ENCODE peak calls at places on chromosomes 3 and 15, in four cellular contexts. I is body of pancreas, E is cardiac fibroblast, T is trophoblast cell. Q is an unnamed sample.

GRCh38 chr3:114659109-114660081 is 365.6 kb downstream of the TIGIT start:
- DNase-seq in I (no peak), E (peak; percentile 18), T (no peak), Q (no peak)

GRCh38 chr3:188007897-188008296 is 146.1 kb upstream of the LPP start:
- DNase-seq in I (no peak), E (no peak), T (no peak), Q (no peak)

GRCh38 chr15:57213783-57214366 is 162.4 kb upstream of the CGNL1 start:
- DNase-seq in I (no peak), E (peak; percentile 79), T (no peak), Q (no peak)

GRCh38 chr3:113279686-113280085 is 68.3 kb downstream of the BOC start:
- DNase-seq in I (no peak), E (no peak), T (no peak), Q (no peak)

GRCh38 chr3:38168988-38169363 is 3.6 kb downstream of the OXSR1 start:
- DNase-seq in I (no peak), E (no peak), T (no peak), Q (no peak)

GRCh38 chr3:12708584-12709192 is 44.8 kb upstream of the RAF1 start:
- DNase-seq in I (no peak), E (peak; percentile 76), T (no peak), Q (peak; percentile 79)

GRCh38 chr3:106822204-106822603 is 555.0 kb upstream of the CCDC54 start:
- DNase-seq in I (no peak), E (no peak), T (no peak), Q (no peak)

GRCh38 chr3:187165144-187165543 is 25.8 kb upstream of the RPL39L start:
- DNase-seq in I (peak; percentile 28), E (peak; percentile 76), T (peak; percentile 45), Q (no peak)

GRCh38 chr15:51771773-51772172 is 20.4 kb downstream of the TMOD2 start:
- DNase-seq in I (no peak), E (peak; percentile 8), T (no peak), Q (no peak)

GRCh38 chr3:126126292-126126691 is 42.4 kb upstream of the SLC41A3 start:
- DNase-seq in I (no peak), E (no peak), T (no peak), Q (no peak)

GRCh38 chr15:61275901-61276300 is 46.8 kb upstream of the RORA start:
- DNase-seq in I (no peak), E (no peak), T (no peak), Q (no peak)

GRCh38 chr3:156024904-156025303 is 95.5 kb upstream of the KCNAB1 start:
- DNase-seq in I (no peak), E (peak; percentile 25), T (peak; percentile 32), Q (no peak)
- H3K4me3 ChIP-seq in I (no peak overlapping the region), E (no peak overlapping the region), T (no peak overlapping the region), Q (no peak overlapping the region)

GRCh38 chr3:95356764-95357501 is 1294.1 kb downstream of the NSUN3 start:
- DNase-seq in I (no peak), E (no peak), T (peak; percentile 1), Q (no peak)
- H3K4me3 ChIP-seq in I (no peak overlapping the region), E (no peak overlapping the region), T (no peak overlapping the region), Q (no peak overlapping the region)

DNA sequence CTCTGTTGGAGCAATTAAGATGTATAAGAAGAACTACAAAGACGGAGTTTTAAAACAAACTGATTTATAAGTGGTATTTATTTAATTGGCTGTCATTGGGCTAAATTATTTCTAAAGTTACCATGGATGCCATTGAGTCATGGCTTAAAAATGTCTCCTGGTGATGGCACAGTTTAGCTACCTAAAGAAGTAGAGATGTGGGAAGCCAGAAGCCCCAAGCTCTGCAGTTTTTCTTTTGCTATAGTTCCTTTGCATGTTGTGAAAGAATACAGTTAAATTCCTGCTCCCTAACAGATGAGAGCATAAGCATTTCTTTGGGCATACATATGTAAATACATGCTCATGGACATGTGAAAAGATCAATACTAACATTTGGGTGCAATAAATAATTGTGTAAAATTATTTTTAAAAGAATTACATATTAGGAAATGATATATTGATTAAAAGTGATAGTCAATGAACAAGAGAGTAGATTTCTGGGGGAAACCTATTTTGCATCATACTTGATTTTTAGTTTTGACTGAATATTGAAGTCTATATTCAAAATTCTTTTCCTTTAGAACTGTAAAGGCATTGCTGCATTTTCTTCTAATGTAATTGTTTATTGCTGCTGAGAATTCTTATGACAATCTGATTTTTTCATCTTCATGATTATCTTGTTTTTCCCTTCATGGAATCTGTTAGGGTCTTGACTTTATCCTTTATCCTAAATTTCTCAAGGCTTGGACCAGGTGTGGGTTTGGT is 2.1 kb downstream of the OPA1 start:
- DNase-seq in I (no peak), E (peak; percentile 14), T (peak; percentile 29), Q (no peak)
- H3K4me3 ChIP-seq in I (no peak overlapping the region), E (no peak overlapping the region), T (no peak overlapping the region), Q (no peak overlapping the region)

GRCh38 chr15:43826029-43826507 is 734 bp upstream of the WDR76 start:
- DNase-seq in I (no peak), E (no peak), T (no peak), Q (no peak)

GRCh38 chr15:43824302-43825246 is at the start of gene MFAP1:
- DNase-seq in I (peak; percentile 95), E (peak; percentile 98), T (peak; percentile 99), Q (peak; percentile 98)

DNA sequence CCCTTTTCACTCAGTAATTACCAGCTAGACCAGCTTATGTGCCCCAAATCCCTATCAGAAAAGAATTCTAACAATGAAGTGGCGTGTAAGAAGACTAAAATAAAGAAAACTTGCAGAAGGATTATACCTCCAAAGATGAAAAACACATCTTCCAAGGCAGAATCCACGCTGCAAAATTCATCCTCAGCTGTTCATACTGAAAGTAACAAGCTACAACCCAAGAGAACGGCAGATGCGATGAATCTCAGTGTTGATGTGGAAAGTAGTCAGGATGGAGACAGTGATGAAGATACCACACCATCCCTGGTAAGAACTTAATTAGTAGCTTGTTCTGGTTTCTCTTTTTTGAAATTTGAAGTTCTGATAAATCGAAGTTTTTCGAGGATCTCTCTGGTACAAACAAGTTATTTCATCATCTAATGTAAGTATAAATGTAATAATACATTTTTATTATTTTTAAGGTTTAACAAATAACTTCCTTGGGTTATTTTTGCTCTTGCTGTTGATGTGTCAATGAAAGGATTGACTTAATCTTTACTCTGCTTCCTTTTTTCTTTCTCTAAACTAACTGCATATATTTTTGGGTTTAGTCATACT is 1.4 kb downstream of the WDR76 start:
- DNase-seq in I (no peak), E (peak; percentile 10), T (no peak), Q (no peak)
- H3K4me3 ChIP-seq in I (no peak overlapping the region), E (peak overlapping the region; percentile 72), T (no peak overlapping the region), Q (peak overlapping the region; percentile 75)

GRCh38 chr15:29669823-29670222 is 152.4 kb downstream of the TJP1 start:
- DNase-seq in I (no peak), E (peak; percentile 18), T (peak; percentile 72), Q (no peak)
- H3K4me3 ChIP-seq in I (no peak overlapping the region), E (no peak overlapping the region), T (no peak overlapping the region), Q (no peak overlapping the region)

DNA sequence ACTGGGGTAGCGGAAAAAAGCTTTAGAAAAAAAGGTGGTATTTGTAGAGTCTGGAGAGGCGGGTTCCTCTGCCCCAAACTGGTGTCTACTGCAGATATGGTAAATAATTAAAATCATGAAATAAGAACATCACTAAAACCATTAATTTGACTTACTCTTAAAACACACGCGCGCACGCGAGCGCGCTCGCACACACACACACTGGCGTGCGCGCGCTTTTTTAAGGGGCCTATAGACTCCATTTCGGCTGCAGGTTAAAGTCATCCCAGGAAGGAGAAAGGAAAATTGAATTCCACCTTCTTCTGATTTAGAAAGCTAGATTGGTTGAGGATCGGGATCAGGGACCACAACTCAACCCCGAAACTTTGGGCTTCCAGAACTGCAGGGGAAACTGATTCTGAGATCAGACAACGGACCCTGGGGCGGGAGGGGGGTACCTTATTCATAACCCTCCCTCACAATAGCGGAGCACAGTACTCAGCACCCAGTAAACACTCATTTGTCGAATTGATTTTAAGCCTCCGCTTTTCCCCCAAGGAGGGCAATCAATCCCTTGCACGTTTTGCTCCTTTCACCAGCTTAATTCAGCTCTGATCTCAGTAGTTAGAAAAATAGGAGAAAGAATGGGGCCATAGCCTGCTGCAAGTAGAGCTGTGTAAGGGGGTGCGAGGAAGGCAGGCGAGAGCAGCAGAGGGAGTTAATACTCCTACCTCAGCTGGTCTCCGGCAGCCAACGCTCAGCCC is 510 bp upstream of the LRRC3B start:
- DNase-seq in I (no peak), E (no peak), T (no peak), Q (no peak)
- H3K4me3 ChIP-seq in I (no peak overlapping the region), E (no peak overlapping the region), T (peak overlapping the region; percentile 71), Q (no peak overlapping the region)

GRCh38 chr3:16174389-16174788 is at the start of gene GALNT15:
- DNase-seq in I (peak; percentile 53), E (peak; percentile 96), T (no peak), Q (peak; percentile 89)

GRCh38 chr3:16173696-16174355 is 654 bp upstream of the GALNT15 start:
- DNase-seq in I (no peak), E (no peak), T (no peak), Q (no peak)

GRCh38 chr3:16176391-16177030 is 2.0 kb downstream of the GALNT15 start:
- DNase-seq in I (no peak), E (no peak), T (no peak), Q (no peak)

GRCh38 chr3:16177962-16178627 is 3.6 kb downstream of the GALNT15 start:
- DNase-seq in I (peak; percentile 77), E (peak; percentile 92), T (peak; percentile 46), Q (peak; percentile 76)

DNA sequence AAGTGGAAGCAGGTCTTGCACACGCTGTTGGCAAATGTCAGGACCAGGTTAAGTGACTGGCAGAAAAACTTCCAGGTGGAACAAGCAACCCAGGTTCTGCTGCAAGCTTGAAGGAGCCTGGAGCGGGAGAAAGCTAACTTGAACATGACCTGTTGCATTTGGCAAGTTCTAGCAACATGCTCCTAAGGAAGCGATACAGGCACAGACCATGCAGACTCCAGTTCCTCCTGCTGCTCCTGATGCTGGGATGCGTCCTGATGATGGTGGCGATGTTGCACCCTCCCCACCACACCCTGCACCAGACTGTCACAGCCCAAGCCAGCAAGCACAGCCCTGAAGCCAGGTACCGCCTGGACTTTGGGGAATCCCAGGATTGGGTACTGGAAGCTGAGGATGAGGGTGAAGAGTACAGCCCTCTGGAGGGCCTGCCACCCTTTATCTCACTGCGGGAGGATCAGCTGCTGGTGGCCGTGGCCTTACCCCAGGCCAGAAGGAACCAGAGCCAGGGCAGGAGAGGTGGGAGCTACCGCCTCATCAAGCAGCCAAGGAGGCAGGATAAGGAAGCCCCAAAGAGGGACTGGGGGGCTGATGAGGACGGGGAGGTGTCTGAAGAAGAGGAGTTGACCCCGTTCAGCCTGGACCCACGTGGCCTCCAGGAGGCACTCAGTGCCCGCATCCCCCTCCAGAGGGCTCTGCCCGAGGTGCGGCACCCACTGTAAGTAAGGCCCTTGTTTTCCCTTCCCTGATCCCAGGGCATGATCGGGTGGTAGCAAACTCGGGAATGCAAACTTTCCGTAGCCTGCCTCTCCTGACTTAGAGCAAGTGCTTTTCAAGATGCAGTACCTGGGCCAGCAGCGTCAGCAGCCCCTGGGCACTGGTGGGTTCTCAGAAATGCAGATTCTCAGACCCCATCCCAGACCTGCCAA is 759 bp downstream of the GALNT15 start:
- DNase-seq in I (no peak), E (no peak), T (no peak), Q (no peak)
- H3K4me3 ChIP-seq in I (no peak overlapping the region), E (peak overlapping the region; percentile 34), T (no peak overlapping the region), Q (peak overlapping the region; percentile 57)

Q was measured in AG04450.